ENCODE peak calls at places on chromosomes 1 and 21, in eight cellular contexts. K, N, U, S, B, H, P and W are unnamed samples.

GRCh38 chr1:112769611-112770010 is 54.5 kb upstream of the PPM1J start:
- DNase-seq in B (no peak), H (no peak), S (no peak), P (peak), N (no peak), U (no peak), K (no peak), W (no peak)

GRCh38 chr1:222750651-222751050 is 13.6 kb downstream of the FAM177B start:
- DNase-seq in N (no peak), K (no peak), P (no peak), S (no peak), U (no peak), B (no peak), H (no peak), W (no peak)

GRCh38 chr1:162690672-162691434 is 58.6 kb downstream of the DDR2 start:
- DNase-seq in P (peak), S (no peak), K (no peak), U (peak), B (peak), H (peak), N (peak), W (no peak)

GRCh38 chr1:43573066-43573799 is 42.5 kb downstream of the PTPRF start:
- DNase-seq in P (no peak), S (no peak), B (peak), K (no peak), N (no peak), U (no peak), H (no peak), W (no peak)

GRCh38 chr21:46017148-46017547 is 35.6 kb downstream of the COL6A1 start:
- DNase-seq in S (no peak), U (no peak), P (no peak), K (no peak), N (no peak), H (no peak), B (no peak), W (peak)

GRCh38 chr1:192461684-192462083 is 113.9 kb upstream of the RGS1 start:
- DNase-seq in N (no peak), K (no peak), H (no peak), B (no peak), P (no peak), S (no peak), U (no peak), W (no peak)

GRCh38 chr1:207139616-207140015 is 35.6 kb downstream of the C4BPA start:
- DNase-seq in K (no peak), B (no peak), U (no peak), S (no peak), H (no peak), N (no peak), P (no peak), W (no peak)

GRCh38 chr1:68904472-68904871 is 407.6 kb upstream of the DEPDC1 start:
- DNase-seq in K (no peak), H (peak), U (peak), B (peak), P (no peak), S (no peak), N (no peak), W (no peak)

GRCh38 chr1:62356257-62356835 is 37.1 kb upstream of the KANK4 start:
- DNase-seq in U (peak), P (peak), K (no peak), H (peak), B (peak), N (no peak), S (peak), W (no peak)

GRCh38 chr1:42931108-42931539 is 27.5 kb downstream of the SLC2A1 start:
- DNase-seq in K (no peak), H (peak), B (no peak), P (peak), U (no peak), N (no peak), S (peak), W (no peak)

GRCh38 chr21:42040411-42041180 is 30.4 kb upstream of the ZBTB21 start:
- DNase-seq in P (peak), S (no peak), H (peak), K (no peak), N (no peak), B (peak), U (peak), W (no peak)

GRCh38 chr1:975896-976683 is 5.8 kb downstream of the PERM1 start:
- DNase-seq in B (peak), H (peak), N (peak), P (peak), K (peak), U (peak), S (peak), W (no peak)

GRCh38 chr1:114715952-114716303 is 643 bp downstream of the NRAS start:
- DNase-seq in S (no peak), N (no peak), B (no peak), H (no peak), U (peak), P (no peak), K (no peak), W (no peak)

GRCh38 chr1:65467536-65467935 is 47.1 kb downstream of the LEPR start:
- DNase-seq in N (no peak), U (no peak), S (no peak), B (peak), H (peak), P (peak), K (peak), W (no peak)

GRCh38 chr1:185998391-185998790 is 264.2 kb downstream of the HMCN1 start:
- DNase-seq in U (no peak), K (no peak), B (no peak), S (no peak), P (no peak), N (no peak), H (no peak), W (no peak)

GRCh38 chr1:210413951-210414350 is 85.2 kb downstream of the HHAT start:
- DNase-seq in S (no peak), U (no peak), N (no peak), B (no peak), K (no peak), P (no peak), H (no peak), W (no peak)

GRCh38 chr1:148383966-148384365 is 99.1 kb downstream of the PPIAL4G start:
- DNase-seq in P (no peak), U (no peak), S (no peak), N (no peak), H (no peak), K (no peak), B (no peak), W (no peak)

GRCh38 chr1:167116174-167116573 is 22.3 kb downstream of the STYXL2 start:
- DNase-seq in N (no peak), P (no peak), U (no peak), S (no peak), B (no peak), K (no peak), H (no peak), W (no peak)

GRCh38 chr21:44985441-44986401 is 45.9 kb downstream of the SLX9 start:
- DNase-seq in P (no peak), N (peak), U (no peak), S (no peak), B (no peak), K (no peak), H (no peak), W (no peak)

GRCh38 chr21:46327711-46328110 is 3.8 kb downstream of the PCNT start:
- DNase-seq in U (no peak), N (no peak), S (no peak), K (no peak), P (no peak), H (no peak), B (no peak), W (no peak)

GRCh38 chr21:38352536-38353219 is 95.9 kb downstream of the KCNJ15 start:
- DNase-seq in K (peak), U (peak), B (peak), P (peak), S (peak), H (peak), N (peak), W (peak)

GRCh38 chr21:33069994-33070811 is at the start of gene OLIG1:
- DNase-seq in B (peak), S (peak), U (peak), N (peak), H (peak), K (peak), P (peak), W (no peak)

GRCh38 chr1:203145321-203146041 is 18.0 kb downstream of the ADORA1 start:
- DNase-seq in N (no peak), B (no peak), H (no peak), P (no peak), S (no peak), U (no peak), K (no peak), W (no peak)

GRCh38 chr21:26461500-26461899 is 111.6 kb downstream of the CYYR1 start:
- DNase-seq in S (no peak), H (no peak), P (no peak), K (no peak), B (no peak), N (no peak), U (peak), W (no peak)

GRCh38 chr1:78254517-78254916 is 208.8 kb downstream of the GIPC2 start:
- DNase-seq in U (peak), B (peak), S (no peak), N (no peak), H (no peak), K (no peak), P (peak), W (no peak)

GRCh38 chr1:117664314-117664713 is 58.5 kb downstream of the TENT5C start:
- DNase-seq in N (no peak), K (no peak), S (no peak), H (no peak), P (no peak), B (no peak), U (no peak), W (no peak)

GRCh38 chr21:45541221-45542039 is 810 bp downstream of the SLC19A1 start:
- DNase-seq in P (peak), K (peak), S (peak), N (peak), B (peak), U (peak), H (peak), W (peak)

GRCh38 chr1:82919828-82920227 is 1079.1 kb downstream of the TTLL7 start:
- DNase-seq in H (peak), P (no peak), B (no peak), U (no peak), N (no peak), S (no peak), K (no peak), W (no peak)

GRCh38 chr1:234499119-234500039 is 20.4 kb upstream of the TARBP1 start:
- DNase-seq in B (peak), K (peak), U (peak), N (peak), P (peak), S (peak), H (peak), W (peak)

GRCh38 chr21:42062543-42063022 is 8.5 kb upstream of the UMODL1 start:
- DNase-seq in U (no peak), P (no peak), H (no peak), B (no peak), S (peak), K (peak), N (no peak), W (no peak)

GRCh38 chr1:85447000-85447943 is 17.7 kb downstream of the DDAH1 start:
- DNase-seq in H (peak), S (no peak), P (peak), U (no peak), K (no peak), B (peak), N (no peak), W (no peak)

DNA sequence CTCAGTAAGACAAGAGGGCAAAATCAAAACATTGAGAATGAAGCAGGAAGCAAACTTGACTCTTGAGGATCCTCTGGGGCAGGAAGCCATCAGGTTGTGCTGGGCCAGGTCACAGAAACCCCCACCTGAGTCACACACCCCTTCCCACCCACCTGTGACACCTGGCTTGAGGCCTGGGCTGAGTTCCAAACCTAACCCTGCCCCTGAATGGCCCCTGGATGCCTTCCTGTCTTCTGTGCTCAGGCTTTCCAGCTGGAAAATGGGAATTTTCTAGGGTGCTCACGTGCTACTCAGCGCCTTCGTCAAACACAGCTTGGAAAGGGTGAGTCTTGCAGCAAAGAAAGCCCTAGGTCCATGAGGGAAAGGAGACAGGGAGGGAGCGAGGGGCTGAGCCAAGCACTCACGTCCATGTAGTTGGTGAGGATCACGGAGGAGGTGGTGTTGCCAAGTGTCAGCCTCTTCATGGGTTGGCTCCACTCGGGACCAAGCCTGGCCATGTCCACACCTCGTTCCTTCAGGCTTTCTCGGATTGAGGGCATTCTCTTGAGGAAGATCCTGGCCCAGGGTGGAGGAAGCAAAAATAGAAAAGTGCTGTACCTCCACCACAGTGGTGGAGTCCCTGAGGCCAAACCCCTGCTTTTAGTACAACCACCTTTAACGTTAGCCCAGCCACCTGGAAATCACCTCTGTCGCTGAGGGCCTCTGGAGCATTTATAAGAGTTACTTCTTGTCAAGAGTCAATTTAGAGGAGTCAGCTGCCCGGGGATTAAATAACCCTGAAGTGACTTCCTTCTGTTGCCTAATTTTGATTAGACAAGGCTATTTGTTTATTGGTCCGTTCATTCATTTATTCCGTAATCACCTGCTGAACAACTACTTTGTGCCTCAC is 4.3 kb downstream of the REN start:
- DNase-seq in U (no peak), B (no peak), H (no peak), P (no peak), S (no peak), N (no peak), K (no peak), W (no peak)
- TF ChIP-seq CTCF in U (no peak), B (no peak), H (no peak), P (no peak), S (no peak), N (no peak), K (no peak), W (no peak)

DNA sequence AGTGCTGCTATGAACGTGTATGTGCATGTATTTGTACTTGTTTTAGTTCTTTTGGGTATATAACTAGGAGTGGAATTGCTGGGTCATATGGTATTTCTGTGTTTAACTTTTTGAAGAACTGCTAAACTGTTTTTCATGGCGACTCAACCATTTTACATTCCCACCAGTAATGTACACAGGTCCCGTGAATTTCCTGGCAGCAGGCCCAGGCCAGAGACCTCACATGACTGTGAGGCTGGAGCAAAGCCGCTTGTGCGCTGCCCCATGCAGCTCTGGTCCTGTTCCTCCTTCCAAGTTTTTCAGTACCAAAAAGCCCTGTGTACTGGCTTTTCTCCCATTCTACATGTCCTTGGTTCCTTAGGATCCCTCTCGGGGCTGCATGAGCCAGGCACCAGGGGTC is 29.6 kb downstream of the ACOT11 start:
- DNase-seq in P (peak), H (peak), S (peak), B (peak), K (peak), U (no peak), N (peak), W (no peak)
- TF ChIP-seq CTCF in P (no peak), H (no peak), S (no peak), B (no peak), K (no peak), U (no peak), N (no peak), W (no peak)

DNA sequence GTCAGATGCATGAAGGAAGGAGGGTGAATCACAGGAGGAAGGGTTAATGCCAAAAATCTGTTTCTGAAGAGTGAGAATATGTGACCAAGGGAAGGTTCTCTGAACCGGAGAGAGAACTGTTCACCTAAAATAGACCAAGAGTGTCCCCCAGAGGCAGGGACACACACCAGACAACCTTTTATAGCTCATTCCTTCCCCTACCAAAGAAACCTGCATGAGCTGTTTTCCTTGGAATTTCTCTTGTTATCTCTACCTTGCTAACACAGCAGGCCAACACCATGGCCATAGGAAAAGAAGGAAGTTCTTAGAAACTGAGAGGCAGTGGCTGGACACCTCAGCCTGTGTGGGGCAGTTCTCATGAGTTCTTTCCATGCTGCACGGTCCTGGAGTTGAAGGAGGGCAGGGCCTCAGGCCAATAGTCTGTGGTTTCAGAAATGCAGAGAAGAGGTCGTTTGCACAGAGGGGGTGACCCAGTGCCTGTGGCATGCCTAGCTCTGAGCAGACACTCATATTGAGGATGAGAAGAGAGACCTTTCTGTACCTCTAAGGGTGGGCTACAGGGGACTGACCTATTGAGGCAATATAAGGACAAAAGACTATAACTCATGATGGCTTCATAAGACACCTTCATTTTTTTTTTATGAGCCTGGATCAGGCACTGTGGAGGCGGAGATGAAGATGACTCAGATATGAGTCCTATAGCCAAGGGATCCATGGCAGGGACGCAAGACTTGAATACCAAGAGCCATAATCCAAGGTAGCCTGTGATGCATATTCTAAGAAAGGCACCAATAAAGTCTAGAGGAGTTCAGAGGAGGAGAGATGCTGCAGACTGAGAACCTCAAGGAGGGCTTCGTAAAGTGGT is 39.4 kb downstream of the IGFN1 start:
- DNase-seq in K (no peak), B (peak), H (peak), P (peak), S (no peak), N (no peak), U (peak), W (no peak)
- TF ChIP-seq CTCF in K (no peak), B (peak), H (no peak), P (peak), S (no peak), N (no peak), U (no peak), W (no peak)

GRCh38 chr1:32622205-32622604 is 28.1 kb downstream of the ZBTB8OS start:
- DNase-seq in S (no peak), B (no peak), P (no peak), K (no peak), U (no peak), H (no peak), N (no peak), W (no peak)

GRCh38 chr1:32623775-32624174 is 26.6 kb downstream of the ZBTB8OS start:
- DNase-seq in B (no peak), K (no peak), P (no peak), H (no peak), N (no peak), U (no peak), S (no peak), W (no peak)

GRCh38 chr1:32622806-32623694 is 27.3 kb downstream of the ZBTB8OS start:
- DNase-seq in U (no peak), N (no peak), P (no peak), K (no peak), S (peak), B (no peak), H (no peak), W (no peak)

GRCh38 chr1:32618673-32619221 is 31.6 kb downstream of the ZBTB8OS start:
- DNase-seq in U (no peak), P (no peak), H (no peak), K (no peak), B (no peak), S (no peak), N (no peak), W (no peak)

GRCh38 chr1:32619701-32620485 is 30.5 kb downstream of the ZBTB8OS start:
- DNase-seq in N (no peak), U (no peak), B (peak), K (no peak), H (peak), P (peak), S (no peak), W (no peak)
- TF ChIP-seq CTCF in N (no peak), U (no peak), B (peak), K (no peak), H (peak), P (peak), S (no peak), W (peak)

GRCh38 chr1:12114340-12114683 is 51.2 kb downstream of the TNFRSF8 start:
- DNase-seq in S (no peak), P (no peak), K (no peak), U (no peak), B (no peak), N (no peak), H (no peak), W (no peak)

GRCh38 chr1:12114916-12115315 is 51.8 kb downstream of the TNFRSF8 start:
- DNase-seq in K (no peak), P (no peak), S (no peak), N (no peak), B (no peak), U (no peak), H (no peak), W (no peak)

GRCh38 chr1:12112711-12113161 is 49.6 kb downstream of the TNFRSF8 start:
- DNase-seq in K (no peak), B (peak), S (no peak), N (no peak), U (no peak), H (peak), P (peak), W (no peak)

GRCh38 chr1:12111741-12112140 is 48.6 kb downstream of the TNFRSF8 start:
- DNase-seq in P (no peak), K (no peak), B (no peak), H (no peak), N (no peak), U (no peak), S (no peak), W (no peak)

DNA sequence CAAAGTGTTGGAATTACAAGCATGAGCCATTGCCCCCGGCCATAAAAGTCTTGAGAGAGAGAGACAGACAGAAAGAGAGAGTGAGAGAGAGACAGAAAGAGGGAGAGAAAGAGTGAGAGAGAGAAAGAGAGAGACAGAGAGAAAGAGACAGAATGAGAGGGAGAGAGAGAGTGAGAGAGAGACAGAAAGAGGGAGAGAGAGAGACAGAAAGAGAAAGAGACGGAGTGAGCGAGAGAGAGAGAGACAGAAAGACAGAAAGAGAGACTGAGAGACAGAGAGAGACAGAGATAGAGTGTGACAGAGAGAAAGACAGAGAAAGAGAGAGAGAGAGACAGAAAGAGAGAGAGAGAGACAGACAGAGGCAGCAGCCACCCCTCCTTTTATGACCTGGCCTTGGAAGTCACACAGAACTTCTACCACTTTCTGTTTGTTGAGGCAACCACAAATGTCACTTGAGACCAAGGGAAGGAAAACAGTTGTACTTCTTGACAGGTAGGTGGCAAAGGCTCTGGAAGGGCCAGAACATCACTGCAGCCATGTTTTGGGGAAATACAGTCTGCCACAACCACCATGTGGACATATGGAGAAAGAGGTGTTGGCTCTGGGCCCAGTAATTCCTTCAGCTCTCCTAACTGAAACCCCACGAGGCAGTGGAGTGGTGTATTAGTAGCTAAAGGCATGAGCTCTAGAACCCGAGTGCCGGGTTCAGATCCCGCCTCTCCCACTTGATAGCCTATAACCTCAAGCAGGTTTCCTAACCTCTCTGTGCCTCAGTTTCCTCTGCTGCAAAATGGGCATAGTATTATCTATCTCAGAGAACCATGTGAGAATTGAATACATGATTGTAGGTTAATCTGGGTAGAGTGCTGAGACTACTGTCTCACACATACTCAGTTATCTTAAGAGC is 50.6 kb downstream of the TNFRSF8 start:
- DNase-seq in K (no peak), S (peak), N (no peak), P (peak), B (peak), U (no peak), H (peak), W (no peak)
- TF ChIP-seq CTCF in K (no peak), S (no peak), N (no peak), P (no peak), B (no peak), U (no peak), H (no peak), W (no peak)